ENCODE peak calls at places on chromosomes 13 and 19, in six cellular contexts. M is trophoblast cell, P is mesenchymal stem cell, A is IMR-90, U is neuronal stem cell, J is H9. O is an unnamed sample.

GRCh38 chr13:111939285-111940278 is 127.4 kb upstream of the SOX1 start:
- DNase-seq in M (no peak), U (no peak), A (no peak), P (no peak), J (peak), O (no peak)

GRCh38 chr19:12996542-12997094 is 1.3 kb downstream of the NFIX start:
- DNase-seq in P (no peak), M (no peak), A (peak), J (peak), U (no peak), O (peak)

GRCh38 chr13:45728759-45729158 is 26.6 kb downstream of the CBY2 start:
- DNase-seq in J (peak), A (no peak), M (no peak), U (no peak), P (no peak), O (peak)

GRCh38 chr13:67224148-67224846 is 5.8 kb downstream of the PCDH9 start:
- DNase-seq in U (peak), P (peak), J (peak), M (no peak), A (peak), O (peak)

GRCh38 chr13:95494082-95494681 is 58.3 kb upstream of the CLDN10 start:
- DNase-seq in J (no peak), M (peak), P (peak), U (peak), A (peak), O (peak)

GRCh38 chr13:26961890-26962615 is 201.5 kb upstream of the GPR12 start:
- DNase-seq in M (no peak), P (no peak), U (no peak), A (no peak), J (no peak), O (no peak)

GRCh38 chr19:1272423-1273262 is 2.7 kb upstream of the FAM174C start:
- DNase-seq in A (no peak), P (no peak), J (no peak), M (no peak), U (no peak), O (no peak)

GRCh38 chr19:16355293-16356043 is 30.8 kb downstream of the KLF2 start:
- DNase-seq in M (no peak), A (no peak), U (no peak), P (no peak), J (no peak), O (no peak)

GRCh38 chr19:54179921-54180452 is 7.0 kb upstream of the TMC4 start:
- DNase-seq in M (peak), J (peak), A (peak), U (peak), P (peak), O (peak)

GRCh38 chr13:76421011-76421410 is 465.2 kb downstream of the KCTD12 start:
- DNase-seq in U (no peak), P (no peak), M (no peak), A (no peak), J (no peak), O (no peak)

GRCh38 chr13:96036515-96036914 is 16.7 kb downstream of the UGGT2 start:
- DNase-seq in A (no peak), U (no peak), M (no peak), J (no peak), P (no peak), O (no peak)

GRCh38 chr19:1063909-1064660 is 2.9 kb upstream of the ARHGAP45 start:
- DNase-seq in U (no peak), M (no peak), P (no peak), A (no peak), J (peak), O (peak)

GRCh38 chr13:29684441-29684840 is 89.0 kb upstream of the SLC7A1 start:
- DNase-seq in P (no peak), M (no peak), A (peak), U (no peak), J (no peak), O (no peak)

GRCh38 chr13:104140557-104140956 is 1074.3 kb upstream of the SLC10A2 start:
- DNase-seq in J (no peak), M (no peak), P (no peak), U (no peak), A (no peak), O (no peak)

GRCh38 chr19:2089001-2089711 is 7.0 kb downstream of the MOB3A start:
- DNase-seq in J (no peak), P (peak), U (no peak), A (peak), M (peak), O (no peak)

GRCh38 chr13:39259371-39259770 is 221.1 kb downstream of the NHLRC3 start:
- DNase-seq in J (no peak), M (no peak), A (no peak), U (no peak), P (no peak), O (no peak)

GRCh38 chr13:49859568-49859967 is 67.1 kb upstream of the KPNA3 start:
- DNase-seq in J (no peak), U (no peak), P (peak), A (peak), M (peak), O (no peak)

GRCh38 chr13:75482070-75482819 is at the start of gene TBC1D4:
- DNase-seq in A (peak), J (peak), M (peak), U (peak), P (peak), O (peak)

GRCh38 chr13:101390461-101390860 is 25.8 kb downstream of the NALCN start:
- DNase-seq in M (no peak), U (no peak), J (no peak), A (peak), P (peak), O (no peak)

GRCh38 chr13:30629527-30629926 is 11.8 kb downstream of the USPL1 start:
- DNase-seq in M (no peak), J (no peak), P (no peak), U (no peak), A (no peak), O (no peak)

GRCh38 chr13:49495783-49496762 is at the start of gene PHF11:
- DNase-seq in J (peak), U (peak), A (peak), P (peak), M (peak), O (peak)

GRCh38 chr19:14563989-14564650 is 7.7 kb downstream of the NDUFB7 start:
- DNase-seq in J (peak), A (no peak), U (no peak), P (no peak), M (no peak), O (peak)

GRCh38 chr13:55654243-55654642 is 1486.5 kb upstream of the PRR20A start:
- DNase-seq in U (no peak), A (no peak), M (no peak), P (no peak), J (no peak), O (peak)

GRCh38 chr19:33248954-33249613 is 23.4 kb upstream of the SLC7A10 start:
- DNase-seq in J (no peak), U (no peak), P (no peak), M (peak), A (no peak), O (peak)

GRCh38 chr19:14728595-14728994 is 38.7 kb downstream of the ZNF333 start:
- DNase-seq in M (no peak), A (no peak), U (no peak), J (no peak), P (no peak), O (no peak)

GRCh38 chr19:35013820-35014754 is 14.0 kb downstream of the GRAMD1A start:
- DNase-seq in U (no peak), M (no peak), P (no peak), A (no peak), J (no peak), O (no peak)

GRCh38 chr13:110923086-110923485 is 8.2 kb upstream of the ANKRD10 start:
- DNase-seq in M (no peak), J (peak), U (no peak), P (no peak), A (no peak), O (no peak)

GRCh38 chr19:42255766-42256750 is 1.1 kb upstream of the ERF start:
- DNase-seq in M (peak), U (peak), J (peak), A (peak), P (peak), O (peak)

GRCh38 chr19:47351545-47351944 is 2.4 kb downstream of the DHX34 start:
- DNase-seq in J (peak), A (peak), P (peak), M (no peak), U (no peak), O (peak)

GRCh38 chr13:38803566-38803965 is 116.7 kb downstream of the FREM2 start:
- DNase-seq in U (no peak), M (no peak), P (no peak), A (no peak), J (no peak), O (peak)

GRCh38 chr19:2722541-2723344 is 1.6 kb upstream of the DIRAS1 start:
- DNase-seq in P (peak), M (peak), J (no peak), A (peak), U (no peak), O (no peak)

GRCh38 chr19:29724741-29725140 is 9.7 kb upstream of the C19orf12 start:
- DNase-seq in J (no peak), P (no peak), U (no peak), M (no peak), A (no peak), O (no peak)
- H3K4me2 ChIP-seq in J (peak), P (no peak), U (no peak), M (peak), A (peak), O (no peak)

DNA sequence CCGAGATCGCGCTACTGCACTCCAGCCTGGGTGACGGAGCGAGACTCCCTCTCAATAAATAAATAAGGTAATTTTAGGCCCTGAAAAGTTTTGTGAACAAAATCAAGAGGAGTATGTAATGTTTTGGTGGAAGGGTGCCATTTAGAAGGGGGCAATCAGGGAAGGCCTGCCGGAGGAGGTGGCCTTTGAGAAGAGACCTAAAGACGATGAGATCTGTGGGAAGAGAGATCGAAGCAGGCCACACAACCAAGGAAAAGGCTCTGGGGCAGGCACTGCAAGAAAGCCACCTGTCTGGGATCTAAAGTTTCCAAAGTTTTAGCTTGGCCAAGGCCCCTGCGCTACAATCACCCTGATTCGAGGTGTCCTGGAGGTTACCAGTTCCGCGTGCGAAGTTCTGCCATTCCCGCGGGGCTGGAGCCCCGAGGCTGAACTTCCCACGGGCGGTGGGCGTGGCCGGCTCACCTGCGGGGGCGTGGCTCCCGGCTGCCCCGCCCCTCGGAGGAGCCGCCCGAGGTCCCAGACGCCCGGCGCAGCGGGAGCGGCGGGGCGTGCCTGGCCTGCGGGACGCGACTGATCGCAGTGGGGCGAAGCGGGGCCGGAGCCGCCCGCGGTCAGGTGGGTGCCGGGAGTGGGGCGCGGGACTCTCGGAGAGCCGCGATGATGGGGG is at the start of gene KLC3:
- DNase-seq in P (no peak), J (peak), U (no peak), A (no peak), M (peak), O (peak)
- H2AK5ac ChIP-seq in P (no peak), J (no peak), U (no peak), A (no peak), M (no peak), O (no peak)

GRCh38 chr13:42174344-42175162 is 97.4 kb upstream of the AKAP11 start:
- DNase-seq in A (peak), U (no peak), M (no peak), P (peak), J (no peak), O (peak)
- H3K4me2 ChIP-seq in A (no peak), U (no peak), M (no peak), P (no peak), J (no peak), O (no peak)

GRCh38 chr13:99982021-99982740 is 597 bp downstream of the ZIC2 start:
- DNase-seq in M (peak), P (no peak), U (no peak), A (no peak), J (no peak), O (peak)
- H2AK5ac ChIP-seq in M (no peak), P (no peak), U (peak), A (no peak), J (no peak), O (no peak)

DNA sequence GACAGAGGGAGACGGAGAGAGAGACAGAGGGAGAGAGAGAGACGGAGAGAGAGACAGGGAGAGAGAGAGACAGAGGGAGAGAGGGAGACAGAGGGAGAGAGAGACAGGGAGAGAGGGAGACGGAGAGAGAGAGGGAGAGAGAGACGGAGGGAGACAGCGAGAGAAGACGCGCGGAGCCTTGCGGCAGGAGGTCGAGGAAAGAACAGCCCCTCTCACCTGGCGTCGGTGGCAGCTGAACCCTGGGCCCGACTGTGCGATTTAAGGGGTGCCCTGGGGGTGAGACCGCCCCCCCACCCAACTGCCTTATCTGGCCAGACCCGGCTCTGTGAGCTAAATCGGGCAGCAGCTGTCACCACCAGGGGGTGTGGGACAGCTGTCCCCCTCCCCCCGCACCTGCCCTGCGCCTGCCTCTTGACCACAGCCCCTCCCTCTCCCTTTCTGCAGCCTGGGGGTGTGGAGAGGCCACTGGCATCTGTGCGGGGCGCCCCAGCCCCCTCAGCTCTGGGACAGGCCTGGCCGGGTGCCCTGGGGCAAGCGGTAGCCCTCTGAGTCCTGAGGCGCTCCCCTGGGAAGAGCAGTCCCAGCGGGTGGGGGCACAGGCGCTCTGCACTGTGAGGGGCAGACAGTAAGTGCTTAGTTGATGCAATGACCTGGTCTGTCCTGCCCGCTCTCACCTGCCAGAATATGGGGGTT is 10.8 kb downstream of the JOSD2 start:
- DNase-seq in J (peak), A (no peak), M (no peak), P (peak), U (no peak), O (peak)
- H3K4me2 ChIP-seq in J (peak), A (no peak), M (peak), P (no peak), U (no peak), O (no peak)

GRCh38 chr19:18283338-18283737 is 1.9 kb upstream of the JUND start:
- DNase-seq in M (no peak), A (no peak), J (no peak), P (no peak), U (no peak), O (no peak)
- H2AK5ac ChIP-seq in M (peak), A (peak), J (no peak), P (peak), U (no peak), O (no peak)